ENCODE peak calls at places on chromosomes 11 and 22, in four cellular contexts. Q, G, Z and D are unnamed samples.

GRCh38 chr11:114159320-114159719 is 99.8 kb downstream of the ZBTB16 start:
- DNase-seq in G (no peak), Q (no peak), Z (no peak), D (no peak)

GRCh38 chr11:17972987-17973386 is 39.9 kb downstream of the SERGEF start:
- DNase-seq in Z (peak; percentile 51), Q (peak; percentile 93), G (peak; percentile 62), D (peak; percentile 23)

GRCh38 chr11:13114566-13115465 is 105.7 kb downstream of the RASSF10 start:
- DNase-seq in G (peak; percentile 63), Q (no peak), Z (peak; percentile 86), D (peak; percentile 94)

GRCh38 chr22:19797086-19797485 is 36.5 kb downstream of the TBX1 start:
- DNase-seq in G (no peak), Q (no peak), Z (peak; percentile 74), D (no peak)

GRCh38 chr11:27926981-27927481 is 180.9 kb downstream of the KIF18A start:
- DNase-seq in Z (peak; percentile 21), Q (peak; percentile 88), G (peak; percentile 29), D (no peak)

GRCh38 chr11:121194731-121195596 is 93.9 kb downstream of the TECTA start:
- DNase-seq in Z (peak; percentile 46), Q (peak; percentile 64), G (peak; percentile 49), D (peak; percentile 59)

GRCh38 chr11:6618117-6619020 is 853 bp downstream of the TPP1 start:
- DNase-seq in G (no peak), Q (peak; percentile 90), Z (peak; percentile 87), D (peak; percentile 44)

GRCh38 chr11:84313830-84314359 is 1027.7 kb upstream of the CCDC90B start:
- DNase-seq in Q (no peak), G (no peak), Z (no peak), D (no peak)

GRCh38 chr11:121520243-121521144 is 67.7 kb upstream of the SORL1-AS1 start:
- DNase-seq in Z (no peak), G (no peak), Q (peak; percentile 89), D (no peak)

GRCh38 chr11:131691558-131692041 is 321.2 kb downstream of the NTM start:
- DNase-seq in Q (peak; percentile 11), G (no peak), Z (peak; percentile 71), D (no peak)

GRCh38 chr11:16013242-16013641 is 343.1 kb downstream of the SOX6 start:
- DNase-seq in G (no peak), Z (no peak), Q (no peak), D (no peak)

GRCh38 chr11:105960252-105961245 is 61.5 kb downstream of the MSANTD4 start:
- DNase-seq in Z (peak; percentile 15), Q (no peak), G (no peak), D (peak; percentile 2)

GRCh38 chr22:30754971-30755759 is 60.5 kb downstream of the OSBP2 start:
- DNase-seq in Q (peak; percentile 84), G (peak; percentile 73), Z (peak; percentile 78), D (peak; percentile 54)

GRCh38 chr11:69431136-69431535 is 50.3 kb upstream of the LINC01488 start:
- DNase-seq in Q (no peak), Z (no peak), G (no peak), D (no peak)

GRCh38 chr11:64364911-64365310 is 5.9 kb downstream of the RPS6KA4 start:
- DNase-seq in Q (no peak), Z (no peak), G (no peak), D (no peak)

GRCh38 chr11:94809251-94809650 is 41.1 kb downstream of the AMOTL1 start:
- DNase-seq in G (no peak), Z (no peak), Q (peak; percentile 63), D (no peak)

GRCh38 chr11:119362741-119363080 is 16.2 kb upstream of the MFRP start:
- DNase-seq in Q (no peak), G (no peak), Z (no peak), D (no peak)

GRCh38 chr22:50189184-50189848 is 3.6 kb downstream of the TRABD start:
- DNase-seq in G (no peak), Q (no peak), Z (no peak), D (no peak)

GRCh38 chr11:35546317-35546716 is 20.9 kb upstream of the PAMR1 start:
- DNase-seq in Q (no peak), Z (no peak), G (no peak), D (no peak)

GRCh38 chr11:35550374-35551036 is 25.1 kb upstream of the PAMR1 start:
- DNase-seq in Q (peak; percentile 55), Z (no peak), G (no peak), D (no peak)

GRCh38 chr11:35553021-35553420 is 27.6 kb upstream of the PAMR1 start:
- DNase-seq in G (no peak), Q (peak; percentile 67), Z (no peak), D (no peak)

GRCh38 chr11:35548925-35549561 is 23.6 kb upstream of the PAMR1 start:
- DNase-seq in Z (no peak), G (no peak), Q (peak; percentile 72), D (no peak)

DNA sequence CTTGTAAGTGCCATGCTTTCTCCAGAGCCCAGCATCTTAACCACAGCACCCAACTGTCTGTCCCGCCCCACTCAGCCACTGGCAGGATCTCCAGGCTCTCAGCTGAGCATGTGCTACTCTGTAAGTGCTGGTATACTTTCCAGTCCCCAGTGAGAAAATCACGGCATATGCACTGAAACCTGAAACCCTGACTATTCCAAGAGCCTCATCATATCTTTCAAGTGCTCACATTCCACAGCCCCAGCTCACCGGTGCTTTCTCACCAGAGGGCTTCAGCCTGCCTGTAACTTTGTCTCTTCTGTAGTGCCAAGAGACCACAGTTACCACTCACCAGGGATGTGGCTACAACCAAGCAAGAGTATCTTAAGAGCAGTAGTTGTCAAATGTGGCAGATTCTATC is 24.4 kb upstream of the PAMR1 start:
- DNase-seq in Q (peak; percentile 99), Z (no peak), G (peak; percentile 16), D (no peak)
- TF ChIP-seq MAZ in Q (peak; percentile 44), Z (no peak), G (no peak), D (no peak)

GRCh38 chr22:42691440-42691839 is 29.2 kb downstream of the A4GALT start:
- DNase-seq in G (no peak), Q (no peak), Z (no peak), D (no peak)

GRCh38 chr22:42686756-42687491 is 33.7 kb downstream of the A4GALT start:
- DNase-seq in G (no peak), Z (no peak), Q (no peak), D (no peak)

GRCh38 chr22:42688914-42689275 is 31.8 kb downstream of the A4GALT start:
- DNase-seq in G (no peak), Q (no peak), Z (no peak), D (no peak)

GRCh38 chr22:42685941-42686666 is 34.6 kb downstream of the A4GALT start:
- DNase-seq in Q (no peak), G (no peak), Z (no peak), D (no peak)

DNA sequence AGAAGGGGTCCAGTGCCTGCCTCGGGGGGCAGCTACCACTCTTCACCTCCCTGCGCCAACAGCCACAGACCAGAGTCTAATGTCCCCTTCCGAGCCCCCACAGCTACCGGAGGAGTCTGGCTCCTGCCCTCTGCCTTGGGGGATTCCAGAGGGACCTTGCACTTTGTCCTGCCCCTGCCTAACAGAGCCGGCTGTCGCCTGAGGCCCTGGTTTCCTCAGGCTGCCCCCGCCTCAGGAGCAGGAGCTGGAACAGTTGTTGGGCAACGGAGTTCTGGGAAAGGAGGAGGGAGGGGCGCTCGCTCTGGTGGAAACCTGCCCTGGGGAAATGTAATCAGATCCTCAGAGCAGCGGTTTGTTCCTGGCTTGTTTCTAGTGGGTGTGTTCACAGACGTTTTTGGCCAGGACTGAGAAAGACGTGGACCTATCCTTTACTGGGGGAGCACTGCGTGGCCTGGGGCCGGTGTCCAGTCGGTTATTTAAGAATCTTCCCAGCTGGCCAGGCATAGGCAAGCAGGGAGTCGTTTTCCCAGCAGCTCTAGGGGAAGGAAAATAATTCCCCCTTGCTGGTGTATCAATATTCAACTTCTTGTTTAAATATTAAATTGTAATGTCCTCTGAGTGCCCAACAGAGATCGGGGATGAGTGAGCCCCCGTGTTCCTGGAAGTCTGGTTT is 32.3 kb downstream of the A4GALT start:
- DNase-seq in Q (peak; percentile 93), G (peak; percentile 65), Z (peak; percentile 27), D (peak; percentile 57)
- TF ChIP-seq MAZ in Q (peak; percentile 98), G (no peak), Z (peak; percentile 89), D (peak; percentile 81)

GRCh38 chr11:2582958-2583604 is 116.7 kb downstream of the KCNQ1OT1 start:
- DNase-seq in G (no peak), Q (no peak), Z (no peak), D (no peak)

GRCh38 chr11:2584812-2585565 is 114.8 kb downstream of the KCNQ1OT1 start:
- DNase-seq in G (no peak), Z (no peak), Q (no peak), D (no peak)

GRCh38 chr11:2584434-2584811 is 115.4 kb downstream of the KCNQ1OT1 start:
- DNase-seq in G (no peak), Z (no peak), Q (no peak), D (no peak)

GRCh38 chr11:2582436-2582931 is 117.3 kb downstream of the KCNQ1OT1 start:
- DNase-seq in Z (no peak), Q (no peak), G (no peak), D (no peak)

GRCh38 chr11:2583605-2583958 is 116.2 kb downstream of the KCNQ1OT1 start:
- DNase-seq in Q (no peak), G (no peak), Z (no peak), D (no peak)
- TF ChIP-seq MAZ in Q (no peak), G (no peak), Z (no peak), D (no peak)

GRCh38 chr11:1358286-1358685 is 31.4 kb upstream of the BRSK2 start:
- DNase-seq in Z (no peak), Q (peak; percentile 7), G (no peak), D (no peak)

GRCh38 chr11:1360181-1360834 is 29.4 kb upstream of the BRSK2 start:
- DNase-seq in G (no peak), Q (no peak), Z (no peak), D (no peak)

GRCh38 chr11:1359556-1359955 is 30.2 kb upstream of the BRSK2 start:
- DNase-seq in Z (no peak), G (no peak), Q (no peak), D (no peak)

GRCh38 chr11:1360835-1361357 is 28.8 kb upstream of the BRSK2 start:
- DNase-seq in Z (no peak), Q (no peak), G (no peak), D (no peak)

GRCh38 chr11:1361882-1362281 is 27.9 kb upstream of the BRSK2 start:
- DNase-seq in Q (no peak), Z (no peak), G (no peak), D (no peak)
- TF ChIP-seq MAZ in Q (no peak), Z (no peak), G (no peak), D (no peak)

GRCh38 chr22:42891696-42892095 is 34.6 kb upstream of the ARFGAP3 start:
- DNase-seq in Z (no peak), G (no peak), Q (no peak), D (no peak)

GRCh38 chr22:42887523-42888507 is 30.7 kb upstream of the ARFGAP3 start:
- DNase-seq in Z (no peak), G (no peak), Q (no peak), D (no peak)

GRCh38 chr22:42891008-42891407 is 33.9 kb upstream of the ARFGAP3 start:
- DNase-seq in Q (no peak), G (no peak), Z (no peak), D (no peak)

GRCh38 chr22:42887114-42887513 is 30.0 kb upstream of the ARFGAP3 start:
- DNase-seq in Q (no peak), G (no peak), Z (no peak), D (no peak)

GRCh38 chr22:42889290-42889689 is 32.2 kb upstream of the ARFGAP3 start:
- DNase-seq in Z (no peak), Q (no peak), G (no peak), D (no peak)
- TF ChIP-seq MAZ in Z (no peak), Q (no peak), G (no peak), D (no peak)

GRCh38 chr11:32297629-32298028 is 137.7 kb downstream of the WT1 start:
- DNase-seq in Z (peak; percentile 11), G (peak; percentile 44), Q (peak; percentile 36), D (no peak)
- TF ChIP-seq MAZ in Z (no peak), G (no peak), Q (no peak), D (no peak)